ENCODE peak calls at places on chromosomes 6 and 20, in five cellular contexts. H is lower lobe of right lung; Q is IMR-90; W is CD8-positive, alpha-beta memory T cell; C is right atrium auricular region. A is an unnamed sample.

GRCh38 chr20:2640899-2641298 is 11.5 kb upstream of the NOP56 start:
- DNase-seq in H (no peak), Q (no peak), W (no peak), C (no peak), A (no peak)

GRCh38 chr6:104526383-104526782 is 333.3 kb downstream of the HACE1 start:
- DNase-seq in H (no peak), Q (no peak), W (no peak), C (no peak), A (no peak)

GRCh38 chr6:119594907-119595306 is 245.3 kb upstream of the MAN1A1 start:
- DNase-seq in H (no peak), Q (no peak), W (no peak), C (no peak), A (no peak)

GRCh38 chr6:115485400-115485799 is 575.3 kb downstream of the FRK start:
- DNase-seq in H (no peak), Q (peak), W (no peak), C (no peak), A (no peak)

GRCh38 chr6:156777866-156778614 is 862 bp downstream of the ARID1B start:
- DNase-seq in H (peak), Q (peak), W (peak), C (no peak), A (peak)

GRCh38 chr6:122712864-122713612 is 66.5 kb upstream of the FABP7 start:
- DNase-seq in H (no peak), Q (peak), W (no peak), C (no peak), A (no peak)

GRCh38 chr20:62737971-62738881 is 29.6 kb downstream of the NTSR1 start:
- DNase-seq in H (peak), Q (no peak), W (no peak), C (no peak), A (peak)

GRCh38 chr20:58695895-58696375 is 3.3 kb downstream of the NPEPL1 start:
- DNase-seq in H (no peak), Q (no peak), W (no peak), C (no peak), A (no peak)

GRCh38 chr6:64683682-64684081 is 1023.3 kb downstream of the EYS start:
- DNase-seq in H (no peak), Q (peak), W (no peak), C (peak), A (no peak)

GRCh38 chr20:51446656-51447055 is 95.9 kb downstream of the NFATC2 start:
- DNase-seq in H (no peak), Q (peak), W (no peak), C (no peak), A (no peak)

GRCh38 chr6:170253226-170253909 is 37.5 kb downstream of the DLL1 start:
- DNase-seq in H (no peak), Q (no peak), W (no peak), C (no peak), A (no peak)

DNA sequence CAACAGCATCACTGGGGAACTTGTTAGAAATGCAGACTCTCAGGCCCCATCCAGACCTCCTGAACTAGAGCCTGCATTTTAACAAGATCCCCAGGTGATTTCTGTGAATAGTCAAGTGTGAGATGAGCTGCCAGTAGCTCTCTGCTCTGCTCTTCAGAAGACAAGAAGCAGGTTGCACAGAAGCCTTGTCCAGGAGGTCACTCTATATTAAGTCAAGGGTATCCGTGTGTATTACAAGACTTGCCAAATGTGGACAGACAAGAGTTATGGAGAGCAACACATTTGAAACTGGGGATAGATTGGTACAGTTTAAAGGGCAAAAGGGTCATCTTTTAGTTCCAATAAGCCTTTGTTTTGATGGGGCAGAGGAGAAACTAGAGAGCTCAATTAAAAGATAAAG is 23.2 kb upstream of the RIN2 start:
- DNase-seq in H (no peak), Q (no peak), W (no peak), C (no peak), A (no peak)
- H3K27ac ChIP-seq in H (no peak), Q (no peak), W (no peak), C (peak), A (peak)

DNA sequence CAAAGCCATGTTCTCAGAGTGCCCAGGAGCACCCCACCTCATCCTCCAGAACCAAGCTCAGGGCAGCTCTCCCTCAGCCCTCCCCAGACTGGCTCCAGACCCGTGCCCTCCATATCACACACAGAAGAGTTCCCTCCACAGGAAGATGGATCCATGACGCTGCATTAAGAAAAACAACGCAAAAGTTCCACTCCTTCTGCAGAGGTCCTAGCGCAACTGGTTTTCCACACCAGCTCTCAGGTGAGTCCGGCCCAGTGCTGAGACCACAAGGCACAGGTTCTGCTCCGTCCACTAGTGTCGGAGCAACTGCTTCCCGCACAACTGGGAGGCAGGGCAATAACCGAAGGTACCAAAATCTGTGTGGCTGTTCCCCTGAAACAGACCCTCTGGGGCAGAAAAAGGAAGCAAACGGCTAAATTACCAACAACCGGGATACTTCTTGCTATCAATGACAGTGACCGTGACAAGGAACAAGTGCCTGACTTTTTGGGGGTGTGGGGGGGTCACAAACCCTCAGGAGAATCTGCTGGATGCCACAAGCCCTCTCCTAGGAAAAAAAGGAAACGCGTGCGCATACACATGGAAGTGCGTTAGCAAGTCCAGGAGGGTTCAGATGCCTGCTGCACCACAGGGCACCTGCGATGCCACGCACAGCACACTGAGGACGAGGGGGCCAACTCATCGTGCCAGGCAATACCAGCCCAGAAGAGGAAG is 49.2 kb downstream of the MYH7B start:
- DNase-seq in H (peak), Q (no peak), W (no peak), C (no peak), A (no peak)
- H3K27ac ChIP-seq in H (no peak), Q (no peak), W (no peak), C (no peak), A (no peak)

DNA sequence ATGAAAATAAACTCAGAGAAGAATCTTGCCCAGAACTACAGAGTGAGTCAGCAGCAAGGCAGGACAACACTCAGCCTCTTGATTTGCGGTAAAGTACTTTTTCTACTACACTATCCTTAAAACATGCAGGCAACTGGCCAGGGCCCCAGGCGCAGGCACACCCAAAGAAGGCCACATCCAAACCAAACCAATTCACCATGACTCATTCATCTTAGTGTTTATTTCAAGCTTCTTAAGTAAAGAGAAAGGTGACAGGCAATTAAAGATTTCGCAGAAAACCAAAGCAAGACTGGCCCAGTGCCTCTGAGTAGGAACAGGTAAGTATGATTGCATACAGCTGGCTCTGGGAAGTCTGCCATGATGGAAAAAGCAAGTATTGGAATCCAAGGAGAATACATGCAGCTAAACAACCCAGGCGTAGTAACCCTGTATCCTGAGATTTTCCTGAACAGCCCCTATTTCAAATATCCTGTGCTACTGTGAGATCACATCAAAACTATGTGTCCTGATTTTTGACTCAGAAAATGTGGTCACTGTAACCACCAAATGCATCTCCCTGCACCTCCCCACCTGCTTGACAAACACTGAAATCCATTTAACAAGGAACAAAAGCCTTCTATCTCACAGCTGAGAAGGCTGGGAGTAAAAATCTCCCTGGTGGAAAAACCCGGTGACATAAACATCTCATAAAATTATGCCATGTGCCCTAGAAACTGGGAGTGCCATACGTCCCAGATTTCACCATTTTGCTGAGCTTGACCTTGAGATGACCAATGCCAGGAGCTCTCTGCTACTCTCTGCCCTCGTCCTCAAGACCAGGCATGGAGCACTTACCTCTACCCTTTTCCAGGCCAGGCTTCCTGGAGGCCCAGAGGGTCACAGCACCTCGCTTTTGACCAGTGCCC is 12.4 kb downstream of the WFDC3 start:
- DNase-seq in H (peak), Q (peak), W (no peak), C (peak), A (peak)
- H3K27ac ChIP-seq in H (peak), Q (peak), W (no peak), C (peak), A (peak)

DNA sequence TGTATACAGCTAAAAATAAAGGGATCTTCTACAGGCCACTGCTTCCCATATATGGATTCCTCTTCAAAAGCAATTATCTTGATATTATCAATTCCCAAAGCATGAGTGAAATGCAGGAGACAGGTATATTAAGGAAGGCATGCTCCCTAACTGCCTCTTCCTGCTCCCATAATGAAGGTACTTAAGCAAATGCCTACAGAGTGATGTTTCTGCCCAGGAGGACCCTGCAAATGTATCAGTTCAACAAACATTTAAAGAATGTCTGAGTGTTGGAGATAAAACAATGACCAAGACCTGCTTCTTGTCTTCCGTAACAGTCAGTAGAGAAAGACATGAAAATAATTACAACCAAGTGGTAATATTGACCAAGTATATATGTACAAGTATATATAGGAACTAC is 4.2 kb downstream of the UBE2J1 start:
- DNase-seq in H (no peak), Q (peak), W (no peak), C (no peak), A (no peak)
- H3K27ac ChIP-seq in H (no peak), Q (no peak), W (no peak), C (no peak), A (no peak)

GRCh38 chr6:135938588-135939215 is 87.2 kb downstream of the PDE7B start:
- DNase-seq in H (no peak), Q (peak), W (no peak), C (no peak), A (no peak)

GRCh38 chr6:135935951-135936601 is 84.6 kb downstream of the PDE7B start:
- DNase-seq in H (no peak), Q (peak), W (no peak), C (no peak), A (no peak)

GRCh38 chr6:135939216-135939610 is 87.7 kb downstream of the PDE7B start:
- DNase-seq in H (no peak), Q (no peak), W (no peak), C (no peak), A (no peak)

GRCh38 chr6:135936606-135937005 is 85.1 kb downstream of the PDE7B start:
- DNase-seq in H (no peak), Q (peak), W (no peak), C (no peak), A (no peak)

DNA sequence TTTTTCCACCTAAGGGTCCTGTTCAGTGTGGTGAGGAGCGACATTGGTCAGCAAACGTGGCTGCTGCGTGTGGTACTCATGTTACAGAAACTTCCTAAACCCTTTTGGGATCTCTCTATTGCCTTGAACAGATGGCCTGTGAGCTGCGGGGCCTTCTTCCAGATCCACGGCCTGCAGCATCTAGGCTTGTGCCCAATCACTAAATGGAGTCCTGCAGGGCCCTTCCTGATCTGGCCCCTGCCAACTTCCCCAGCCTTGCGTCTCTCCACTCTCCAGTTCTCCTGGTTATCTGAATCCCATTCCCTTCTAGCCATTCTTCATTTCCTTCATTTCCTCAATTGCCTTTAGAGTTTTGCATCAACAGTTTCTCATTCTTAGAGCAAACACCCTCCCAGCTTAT is 85.6 kb downstream of the PDE7B start:
- DNase-seq in H (no peak), Q (no peak), W (no peak), C (no peak), A (no peak)
- H3K27ac ChIP-seq in H (no peak), Q (peak), W (no peak), C (no peak), A (no peak)

GRCh38 chr20:49412254-49412653 is 70.2 kb downstream of the KCNB1 start:
- DNase-seq in H (no peak), Q (no peak), W (no peak), C (no peak), A (no peak)

GRCh38 chr20:49415664-49416044 is 66.8 kb downstream of the KCNB1 start:
- DNase-seq in H (no peak), Q (no peak), W (no peak), C (no peak), A (no peak)

GRCh38 chr20:49412953-49413352 is 69.5 kb downstream of the KCNB1 start:
- DNase-seq in H (no peak), Q (no peak), W (no peak), C (no peak), A (no peak)

GRCh38 chr20:49415005-49415663 is 67.3 kb downstream of the KCNB1 start:
- DNase-seq in H (no peak), Q (no peak), W (no peak), C (no peak), A (no peak)

GRCh38 chr20:49413677-49414076 is 68.8 kb downstream of the KCNB1 start:
- DNase-seq in H (no peak), Q (no peak), W (no peak), C (no peak), A (no peak)
- H3K27ac ChIP-seq in H (no peak), Q (no peak), W (no peak), C (no peak), A (no peak)

GRCh38 chr6:142857609-142858195 is 87.3 kb downstream of the HIVEP2 start:
- DNase-seq in H (no peak), Q (no peak), W (peak), C (no peak), A (no peak)
- H3K27ac ChIP-seq in H (peak), Q (no peak), W (peak), C (no peak), A (no peak)

GRCh38 chr20:50149481-50150254 is 3.9 kb downstream of the PEDS1 start:
- DNase-seq in H (no peak), Q (no peak), W (no peak), C (no peak), A (no peak)

GRCh38 chr20:50153153-50153499 is 397 bp downstream of the PEDS1 start:
- DNase-seq in H (no peak), Q (no peak), W (no peak), C (no peak), A (no peak)

GRCh38 chr20:50153500-50154377 is at the start of gene PEDS1:
- DNase-seq in H (peak), Q (peak), W (peak), C (peak), A (peak)

GRCh38 chr20:50152394-50153152 is 950 bp downstream of the PEDS1 start:
- DNase-seq in H (no peak), Q (no peak), W (no peak), C (no peak), A (no peak)

GRCh38 chr20:50151034-50151743 is 2.3 kb downstream of the PEDS1 start:
- DNase-seq in H (no peak), Q (no peak), W (no peak), C (no peak), A (no peak)
- H3K27ac ChIP-seq in H (peak), Q (peak), W (peak), C (peak), A (peak)